ENCODE peak calls at places on chromosomes 6 and 20, in ten cellular contexts. B is erythroblast; N is bronchial epithelial cell; M is psoas muscle; K is SW 1271; W is brain microvascular endothelial cell; S is NCI-H1930; X is right cardiac atrium; R is CD8-positive, alpha-beta memory T cell; P is pons. J is an unnamed sample.
A peak's percentile ranks its signal among the peaks of the same experiment; 100 is the strongest.

GRCh38 chr6:38982470-38982869 is 66.1 kb upstream of the GLP1R start:
- DNase-seq in S (no peak), W (no peak), M (no peak), X (no peak), P (no peak), B (no peak), K (no peak), N (peak; percentile 7), R (no peak), J (no peak)

GRCh38 chr20:24522452-24523330 is 53.3 kb downstream of the SYNDIG1 start:
- DNase-seq in N (peak; percentile 26), X (no peak), K (no peak), M (no peak), P (peak; percentile 52), W (no peak), B (no peak), S (no peak), R (no peak), J (no peak)

GRCh38 chr6:167712332-167713087 is 114.2 kb upstream of the AFDN start:
- DNase-seq in S (no peak), W (no peak), M (no peak), R (no peak), B (no peak), N (no peak), P (no peak), X (no peak), K (no peak), J (no peak)

GRCh38 chr6:6962699-6963098 is 145.1 kb upstream of the RREB1 start:
- DNase-seq in S (no peak), K (no peak), P (no peak), W (no peak), M (no peak), N (no peak), X (no peak), B (no peak), R (no peak), J (no peak)

GRCh38 chr6:145705561-145705960 is 29.8 kb downstream of the EPM2A start:
- DNase-seq in N (peak; percentile 69), K (no peak), R (no peak), P (no peak), X (no peak), W (peak; percentile 59), M (no peak), B (no peak), S (no peak), J (no peak)

GRCh38 chr6:107707346-107708270 is 116.5 kb downstream of the SCML4 start:
- DNase-seq in S (no peak), R (no peak), M (no peak), N (no peak), K (no peak), B (no peak), W (no peak), P (no peak), X (no peak), J (no peak)

GRCh38 chr6:13573669-13574110 is 711 bp upstream of the SIRT5 start:
- DNase-seq in M (peak; percentile 46), W (peak; percentile 33), R (no peak), K (no peak), S (peak; percentile 34), B (peak; percentile 59), N (peak; percentile 58), X (peak; percentile 65), P (peak; percentile 53), J (peak; percentile 85)

GRCh38 chr20:63746766-63747315 is 7.3 kb downstream of the SLC2A4RG start:
- DNase-seq in M (no peak), X (no peak), N (no peak), B (no peak), P (no peak), W (no peak), S (no peak), K (no peak), R (no peak), J (no peak)

GRCh38 chr20:63574156-63574828 is at the start of gene HELZ2:
- DNase-seq in K (peak; percentile 54), S (peak; percentile 72), P (no peak), N (peak; percentile 20), B (peak; percentile 62), R (peak; percentile 86), M (peak; percentile 74), X (peak; percentile 91), W (peak; percentile 61), J (peak; percentile 77)

J was measured in OCI-M1.